ENCODE peak calls at places on chromosomes 3 and 15, in seven cellular contexts. I is ovary, Q is stomach, D is K562, H is esophagus muscularis mucosa, T is suprapubic skin, G is upper lobe of left lung. P is an unnamed sample.
A peak's percentile ranks its signal among the peaks of the same experiment; 100 is the strongest.

GRCh38 chr15:74960995-74961588 is 4.5 kb upstream of the RPP25 start:
- DNase-seq in I (no peak), Q (no peak), D (no peak), H (no peak), T (no peak), G (no peak), P (no peak)

GRCh38 chr3:117355566-117355965 is 646.0 kb downstream of the TUSC7 start:
- DNase-seq in I (no peak), Q (no peak), D (peak; percentile 3), H (no peak), T (no peak), G (no peak), P (no peak)

GRCh38 chr3:195003006-195003892 is 267.7 kb downstream of the XXYLT1 start:
- DNase-seq in I (no peak), Q (no peak), D (no peak), H (peak; percentile 94), T (peak; percentile 87), G (peak; percentile 56), P (peak; percentile 26)

GRCh38 chr3:126730376-126730775 is 26.3 kb downstream of the CHCHD6 start:
- DNase-seq in I (no peak), Q (no peak), D (no peak), H (no peak), T (peak; percentile 45), G (no peak), P (no peak)

GRCh38 chr15:70547846-70548487 is 215.4 kb downstream of the UACA start:
- DNase-seq in I (no peak), Q (no peak), D (no peak), H (no peak), T (no peak), G (no peak), P (no peak)

GRCh38 chr3:100710355-100711198 is 1.3 kb downstream of the TFG start:
- DNase-seq in I (no peak), Q (peak; percentile 32), D (peak; percentile 45), H (no peak), T (no peak), G (peak; percentile 29), P (peak; percentile 77)

GRCh38 chr15:70125605-70126004 is 27.9 kb upstream of the TLE3 start:
- DNase-seq in I (no peak), Q (no peak), D (no peak), H (no peak), T (no peak), G (no peak), P (no peak)

GRCh38 chr15:83809345-83809744 is 155.4 kb downstream of the ADAMTSL3 start:
- DNase-seq in I (no peak), Q (no peak), D (no peak), H (no peak), T (no peak), G (no peak), P (no peak)

GRCh38 chr3:116614795-116615362 is 94.7 kb upstream of the TUSC7 start:
- DNase-seq in I (no peak), Q (no peak), D (no peak), H (no peak), T (no peak), G (no peak), P (no peak)

GRCh38 chr3:179069762-179070390 is 1.7 kb downstream of the ZMAT3 start:
- DNase-seq in I (no peak), Q (no peak), D (no peak), H (no peak), T (no peak), G (no peak), P (no peak)

GRCh38 chr3:179068779-179069530 is 2.7 kb downstream of the ZMAT3 start:
- DNase-seq in I (no peak), Q (no peak), D (peak; percentile 29), H (no peak), T (no peak), G (no peak), P (peak; percentile 19)

GRCh38 chr3:179071569-179072397 is at the start of gene ZMAT3:
- DNase-seq in I (peak; percentile 85), Q (peak; percentile 87), D (peak; percentile 81), H (peak; percentile 94), T (peak; percentile 93), G (peak; percentile 90), P (peak; percentile 89)

GRCh38 chr3:179073816-179074215 is 2.2 kb upstream of the ZMAT3 start:
- DNase-seq in I (no peak), Q (no peak), D (no peak), H (no peak), T (no peak), G (no peak), P (no peak)

DNA sequence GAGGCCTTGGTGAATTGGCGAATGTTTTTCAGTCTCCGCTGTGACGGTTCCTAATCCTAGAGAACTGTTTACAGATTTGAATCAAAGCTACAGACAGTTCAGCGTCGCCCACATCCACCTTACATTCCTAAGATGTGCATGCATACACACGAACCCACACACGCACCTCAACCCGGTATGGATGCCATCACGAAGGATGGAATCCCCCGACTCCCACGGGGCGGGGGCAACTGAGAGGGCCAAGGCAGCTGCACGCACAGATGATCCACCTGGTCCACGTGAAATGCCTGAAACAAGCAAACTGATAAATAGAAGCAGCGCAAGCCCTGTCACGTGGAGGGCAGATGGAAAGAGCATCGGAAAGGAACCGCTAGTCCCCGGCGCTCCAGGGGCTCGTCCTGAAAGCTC is 444 bp downstream of the ZMAT3 start:
- DNase-seq in I (no peak), Q (no peak), D (no peak), H (no peak), T (no peak), G (peak; percentile 23), P (peak; percentile 30)
- H3K4me1 ChIP-seq in I (no peaks in the 10 kb centered on the region), Q (peaks cover 38% of the 10 kb centered on the region), D (peaks cover 7% of the 10 kb centered on the region), H (peaks cover 36% of the 10 kb centered on the region), T (peaks cover 21% of the 10 kb centered on the region), G (peaks cover 5% of the 10 kb centered on the region), P (peaks cover 18% of the 10 kb centered on the region)

GRCh38 chr15:37095197-37095992 is 5.0 kb downstream of the MEIS2 start:
- DNase-seq in I (peak; percentile 45), Q (no peak), D (no peak), H (no peak), T (no peak), G (no peak), P (no peak)
- H3K4me3 ChIP-seq in I (peak overlapping the region; percentile 81), Q (peak overlapping the region; percentile 60), D (no peak overlapping the region), H (peak overlapping the region; percentile 88), T (peak overlapping the region; percentile 76), G (no peak overlapping the region), P (peak overlapping the region; percentile 48)

DNA sequence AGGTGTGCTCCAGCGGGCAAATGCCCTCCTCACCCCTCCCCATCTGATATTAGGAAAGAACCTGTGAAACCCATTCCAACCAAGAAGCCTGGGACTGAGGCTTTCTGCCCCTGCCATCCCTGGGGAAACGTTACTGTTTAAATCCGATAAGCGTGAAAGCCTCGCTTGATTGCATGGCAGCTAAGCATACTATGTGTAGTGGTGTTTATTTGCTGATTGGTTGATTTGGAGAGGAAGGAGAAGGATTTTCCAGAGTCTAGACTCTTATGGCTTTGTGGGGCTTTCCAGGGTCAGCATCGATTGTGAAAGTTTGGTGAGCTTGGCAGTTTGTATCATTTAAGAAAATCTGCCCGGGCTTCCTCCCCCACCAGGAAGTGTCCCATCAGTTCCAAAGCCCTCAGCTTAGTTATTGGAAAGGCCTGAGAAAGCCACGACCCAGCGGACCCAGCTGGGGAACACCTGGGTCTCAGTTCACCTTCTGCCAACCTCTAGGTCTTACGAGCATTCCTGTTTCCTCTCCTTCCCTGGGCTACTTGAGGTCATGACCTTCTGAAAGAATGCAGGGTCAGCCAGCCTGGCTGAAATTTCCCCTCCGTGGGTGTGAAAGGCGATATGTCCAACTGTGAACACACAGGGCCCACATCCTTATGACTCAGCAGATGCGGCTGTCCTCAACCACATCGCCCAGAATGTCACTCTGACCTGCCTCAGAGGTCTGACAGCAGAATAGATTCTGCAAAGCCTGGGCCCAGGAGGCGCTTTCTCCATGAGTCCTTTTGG is 62.8 kb upstream of the HERC1 start:
- DNase-seq in I (peak; percentile 31), Q (no peak), D (peak; percentile 85), H (no peak), T (no peak), G (peak; percentile 57), P (peak; percentile 31)
- TF ChIP-seq EP300 in I (no peak), Q (no peak), D (peak; percentile 92), H (no peak), T (no peak), G (no peak), P (no peak)

GRCh38 chr3:112818289-112818688 is 28.4 kb downstream of the CD200R1L start:
- DNase-seq in I (no peak), Q (no peak), D (no peak), H (no peak), T (no peak), G (no peak), P (no peak)
- H3K4me1 ChIP-seq in I (no peaks in the 10 kb centered on the region), Q (peaks cover 20% of the 10 kb centered on the region), D (peaks cover 7% of the 10 kb centered on the region), H (peaks cover 21% of the 10 kb centered on the region), T (no peaks in the 10 kb centered on the region), G (no peaks in the 10 kb centered on the region), P (peaks cover 4% of the 10 kb centered on the region)